ENCODE peak calls at places on chromosomes 13 and 19, in six cellular contexts. One of them, this sample, is unnamed.

GRCh38 chr13:109243311-109243951 is 543.0 kb downstream of the IRS2 start:
- DNase-seq in fibroblast of lung: peak; percentile 83
- DNase-seq in kidney epithelial cell: peak; percentile 80
- DNase-seq in AG09319: peak; percentile 51
- DNase-seq in neural progenitor cell: no peak
- DNase-seq in psoas muscle: no peak
- DNase-seq in this sample: peak; percentile 91

GRCh38 chr13:32142956-32143375 is 111.4 kb downstream of the FRY start:
- DNase-seq in kidney epithelial cell: peak; percentile 31
- DNase-seq in AG09319: peak; percentile 28
- DNase-seq in psoas muscle: no peak
- DNase-seq in neural progenitor cell: peak; percentile 50
- DNase-seq in fibroblast of lung: peak; percentile 36
- DNase-seq in this sample: peak; percentile 96

GRCh38 chr19:54388001-54388802 is 23.5 kb upstream of the LAIR1 start:
- DNase-seq in kidney epithelial cell: no peak
- DNase-seq in fibroblast of lung: no peak
- DNase-seq in neural progenitor cell: no peak
- DNase-seq in AG09319: no peak
- DNase-seq in psoas muscle: no peak
- DNase-seq in this sample: no peak

GRCh38 chr13:107370036-107370785 is 802.3 kb upstream of the ARGLU1 start:
- DNase-seq in AG09319: no peak
- DNase-seq in neural progenitor cell: no peak
- DNase-seq in fibroblast of lung: peak; percentile 78
- DNase-seq in psoas muscle: no peak
- DNase-seq in kidney epithelial cell: no peak
- DNase-seq in this sample: no peak

GRCh38 chr19:8148410-8149231 is 771 bp downstream of the FBN3 start:
- DNase-seq in AG09319: no peak
- DNase-seq in kidney epithelial cell: no peak
- DNase-seq in psoas muscle: no peak
- DNase-seq in neural progenitor cell: peak; percentile 85
- DNase-seq in fibroblast of lung: no peak
- DNase-seq in this sample: no peak

GRCh38 chr13:39945226-39945625 is 289.8 kb downstream of the COG6 start:
- DNase-seq in psoas muscle: no peak
- DNase-seq in AG09319: no peak
- DNase-seq in neural progenitor cell: no peak
- DNase-seq in kidney epithelial cell: no peak
- DNase-seq in fibroblast of lung: no peak
- DNase-seq in this sample: no peak

GRCh38 chr19:34962281-34962944 is 1.6 kb downstream of the ZNF792 start:
- DNase-seq in AG09319: no peak
- DNase-seq in neural progenitor cell: no peak
- DNase-seq in psoas muscle: no peak
- DNase-seq in fibroblast of lung: no peak
- DNase-seq in kidney epithelial cell: no peak
- DNase-seq in this sample: no peak

GRCh38 chr13:105642511-105642958 is 892.9 kb downstream of the EFNB2 start:
- DNase-seq in neural progenitor cell: no peak
- DNase-seq in psoas muscle: no peak
- DNase-seq in kidney epithelial cell: no peak
- DNase-seq in fibroblast of lung: no peak
- DNase-seq in AG09319: no peak
- DNase-seq in this sample: no peak

GRCh38 chr13:90445179-90445578 is 902.3 kb upstream of the MIR17HG start:
- DNase-seq in neural progenitor cell: peak; percentile 25
- DNase-seq in fibroblast of lung: peak; percentile 85
- DNase-seq in psoas muscle: no peak
- DNase-seq in kidney epithelial cell: peak; percentile 85
- DNase-seq in AG09319: peak; percentile 67
- DNase-seq in this sample: peak; percentile 95

GRCh38 chr19:1232652-1233360 is 5.0 kb downstream of the CBARP start:
- DNase-seq in neural progenitor cell: no peak
- DNase-seq in kidney epithelial cell: no peak
- DNase-seq in psoas muscle: no peak
- DNase-seq in fibroblast of lung: peak; percentile 83
- DNase-seq in AG09319: no peak
- DNase-seq in this sample: no peak

GRCh38 chr13:78022164-78022877 is 103.7 kb upstream of the EDNRB start:
- DNase-seq in kidney epithelial cell: peak; percentile 12
- DNase-seq in fibroblast of lung: peak; percentile 40
- DNase-seq in neural progenitor cell: no peak
- DNase-seq in AG09319: no peak
- DNase-seq in psoas muscle: no peak
- DNase-seq in this sample: peak; percentile 23

GRCh38 chr13:81017525-81018152 is 676.7 kb upstream of the SPRY2 start:
- DNase-seq in kidney epithelial cell: peak; percentile 19
- DNase-seq in neural progenitor cell: peak; percentile 70
- DNase-seq in AG09319: no peak
- DNase-seq in fibroblast of lung: peak; percentile 77
- DNase-seq in psoas muscle: no peak
- DNase-seq in this sample: no peak

GRCh38 chr13:81012031-81012430 is 671.1 kb upstream of the SPRY2 start:
- DNase-seq in AG09319: no peak
- DNase-seq in kidney epithelial cell: no peak
- DNase-seq in psoas muscle: no peak
- DNase-seq in neural progenitor cell: no peak
- DNase-seq in fibroblast of lung: no peak
- DNase-seq in this sample: no peak
- TF ChIP-seq CTCF in AG09319: no peak
- TF ChIP-seq CTCF in kidney epithelial cell: no peak
- TF ChIP-seq CTCF in psoas muscle: no peak
- TF ChIP-seq CTCF in neural progenitor cell: no peak
- TF ChIP-seq CTCF in fibroblast of lung: no peak
- TF ChIP-seq CTCF in this sample: no peak

GRCh38 chr13:44680746-44681355 is 104.7 kb upstream of the TSC22D1 start:
- DNase-seq in psoas muscle: no peak
- DNase-seq in kidney epithelial cell: no peak
- DNase-seq in neural progenitor cell: no peak
- DNase-seq in fibroblast of lung: no peak
- DNase-seq in AG09319: no peak
- DNase-seq in this sample: no peak

GRCh38 chr13:44679602-44680001 is 103.5 kb upstream of the TSC22D1 start:
- DNase-seq in AG09319: no peak
- DNase-seq in neural progenitor cell: no peak
- DNase-seq in kidney epithelial cell: no peak
- DNase-seq in psoas muscle: no peak
- DNase-seq in fibroblast of lung: peak; percentile 38
- DNase-seq in this sample: no peak

DNA sequence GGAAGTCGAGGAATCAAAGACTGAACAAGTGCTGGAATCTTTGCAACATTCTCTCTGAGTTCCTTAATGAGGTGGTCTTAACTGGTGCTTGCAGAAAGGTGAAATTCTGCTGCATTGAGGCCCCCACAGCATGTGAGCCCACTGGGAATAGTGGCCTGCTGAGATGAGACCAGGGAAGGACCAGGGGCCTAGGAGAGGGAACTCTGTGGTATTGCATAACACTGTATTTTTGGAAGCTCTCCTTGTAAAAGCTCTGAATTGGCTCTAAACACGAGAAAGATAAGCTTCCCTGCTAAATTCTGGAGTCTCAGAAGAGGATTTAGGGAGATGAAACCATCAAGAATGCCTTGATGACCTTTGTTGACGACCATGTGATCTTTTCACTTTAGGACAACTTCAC is 100.4 kb upstream of the TSC22D1 start:
- DNase-seq in AG09319: no peak
- DNase-seq in kidney epithelial cell: no peak
- DNase-seq in psoas muscle: no peak
- DNase-seq in fibroblast of lung: no peak
- DNase-seq in neural progenitor cell: no peak
- DNase-seq in this sample: no peak
- TF ChIP-seq CTCF in AG09319: no peak
- TF ChIP-seq CTCF in kidney epithelial cell: no peak
- TF ChIP-seq CTCF in psoas muscle: no peak
- TF ChIP-seq CTCF in fibroblast of lung: no peak
- TF ChIP-seq CTCF in neural progenitor cell: no peak
- TF ChIP-seq CTCF in this sample: no peak

GRCh38 chr13:59680429-59681024 is 483.2 kb downstream of the DIAPH3 start:
- DNase-seq in neural progenitor cell: peak; percentile 35
- DNase-seq in psoas muscle: no peak
- DNase-seq in AG09319: no peak
- DNase-seq in kidney epithelial cell: no peak
- DNase-seq in fibroblast of lung: peak; percentile 59
- DNase-seq in this sample: no peak
- TF ChIP-seq CTCF in neural progenitor cell: peak; percentile 81
- TF ChIP-seq CTCF in psoas muscle: peak; percentile 37
- TF ChIP-seq CTCF in AG09319: peak; percentile 66
- TF ChIP-seq CTCF in kidney epithelial cell: peak; percentile 65
- TF ChIP-seq CTCF in fibroblast of lung: peak; percentile 75
- TF ChIP-seq CTCF in this sample: peak; percentile 71

GRCh38 chr13:24746618-24747247 is 17.2 kb upstream of the RNF17 start:
- DNase-seq in psoas muscle: no peak
- DNase-seq in kidney epithelial cell: no peak
- DNase-seq in AG09319: no peak
- DNase-seq in fibroblast of lung: no peak
- DNase-seq in neural progenitor cell: peak; percentile 71
- DNase-seq in this sample: no peak
- TF ChIP-seq CTCF in psoas muscle: no peak
- TF ChIP-seq CTCF in kidney epithelial cell: peak; percentile 34
- TF ChIP-seq CTCF in AG09319: peak; percentile 1
- TF ChIP-seq CTCF in fibroblast of lung: no peak
- TF ChIP-seq CTCF in neural progenitor cell: peak; percentile 58
- TF ChIP-seq CTCF in this sample: peak; percentile 29

GRCh38 chr19:42386974-42387707 is 3.0 kb downstream of the CNFN start:
- DNase-seq in fibroblast of lung: peak; percentile 30
- DNase-seq in neural progenitor cell: peak; percentile 89
- DNase-seq in psoas muscle: peak; percentile 70
- DNase-seq in kidney epithelial cell: peak; percentile 29
- DNase-seq in AG09319: peak; percentile 3
- DNase-seq in this sample: no peak
- TF ChIP-seq CTCF in fibroblast of lung: peak; percentile 44
- TF ChIP-seq CTCF in neural progenitor cell: peak; percentile 65
- TF ChIP-seq CTCF in psoas muscle: peak; percentile 21
- TF ChIP-seq CTCF in kidney epithelial cell: peak; percentile 67
- TF ChIP-seq CTCF in AG09319: peak; percentile 50
- TF ChIP-seq CTCF in this sample: peak; percentile 54

DNA sequence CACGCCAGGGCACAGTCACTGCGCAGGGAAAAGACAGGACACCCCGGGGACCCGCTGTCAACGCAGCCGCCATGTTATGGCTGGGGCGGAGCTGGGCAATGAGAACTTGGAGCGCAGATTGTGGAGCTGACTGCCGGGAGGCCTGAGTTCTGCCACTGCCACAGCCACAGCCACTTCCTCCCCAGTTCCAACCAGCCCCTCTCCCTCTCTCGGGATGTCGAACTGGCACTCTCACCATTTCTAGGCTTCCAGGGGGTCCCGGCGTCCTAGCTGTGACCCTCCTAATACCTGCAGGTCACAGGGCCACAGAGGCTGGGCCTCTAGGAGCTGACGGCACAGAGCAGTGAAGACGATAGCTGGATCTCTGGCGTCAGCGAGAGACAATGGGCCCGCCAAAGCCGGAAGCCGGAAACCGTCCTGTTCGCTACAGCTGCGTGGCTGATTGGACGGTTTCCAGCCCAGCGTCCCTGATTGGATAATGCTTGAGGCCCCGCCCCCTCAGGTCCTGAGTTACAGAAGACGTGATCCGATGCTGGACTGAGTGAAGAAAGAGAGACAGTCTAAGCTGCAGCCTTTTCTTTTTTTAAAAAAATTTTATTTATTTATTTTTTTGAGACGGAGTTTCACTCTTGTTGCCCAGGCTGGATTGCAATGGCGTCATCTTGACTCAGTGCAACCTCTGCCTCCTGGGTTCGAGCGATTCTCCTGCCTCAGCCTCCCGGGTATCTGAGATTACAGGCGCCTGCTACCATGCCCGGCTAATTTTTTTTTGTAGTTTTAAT is at the start of gene ZNF506:
- DNase-seq in psoas muscle: peak; percentile 100
- DNase-seq in fibroblast of lung: peak; percentile 98
- DNase-seq in kidney epithelial cell: peak; percentile 85
- DNase-seq in AG09319: peak; percentile 94
- DNase-seq in neural progenitor cell: peak; percentile 95
- DNase-seq in this sample: peak; percentile 91
- TF ChIP-seq CTCF in psoas muscle: no peak
- TF ChIP-seq CTCF in fibroblast of lung: no peak
- TF ChIP-seq CTCF in kidney epithelial cell: no peak
- TF ChIP-seq CTCF in AG09319: no peak
- TF ChIP-seq CTCF in neural progenitor cell: no peak
- TF ChIP-seq CTCF in this sample: no peak